ENCODE peak calls at places on chromosome 1, in four cellular contexts. One of them, this sample, is unnamed.

GRCh38 chr1:173758980-173759379 is 44.2 kb downstream of the KLHL20 start:
- DNase-seq in Karpas-422: no peak
- DNase-seq in body of pancreas: no peak
- DNase-seq in HCT116: no peak
- DNase-seq in this sample: no peak

GRCh38 chr1:23756676-23757075 is 13.4 kb downstream of the ELOA start:
- DNase-seq in Karpas-422: no peak
- DNase-seq in body of pancreas: no peak
- DNase-seq in HCT116: no peak
- DNase-seq in this sample: no peak

GRCh38 chr1:63190171-63190570 is 132.2 kb upstream of the FOXD3 start:
- DNase-seq in Karpas-422: no peak
- DNase-seq in body of pancreas: no peak
- DNase-seq in HCT116: no peak
- DNase-seq in this sample: no peak

GRCh38 chr1:204041803-204042505 is 31.0 kb upstream of the SOX13 start:
- DNase-seq in Karpas-422: no peak
- DNase-seq in body of pancreas: peak; percentile 10
- DNase-seq in HCT116: no peak
- DNase-seq in this sample: no peak

GRCh38 chr1:6440198-6441126 is 15.9 kb downstream of the ESPN start:
- DNase-seq in Karpas-422: no peak
- DNase-seq in body of pancreas: peak; percentile 66
- DNase-seq in HCT116: no peak
- DNase-seq in this sample: peak; percentile 68

GRCh38 chr1:248696775-248697174 is 5.8 kb downstream of the OR14I1 start:
- DNase-seq in Karpas-422: peak; percentile 63
- DNase-seq in body of pancreas: no peak
- DNase-seq in HCT116: no peak
- DNase-seq in this sample: no peak

GRCh38 chr1:185155600-185156320 is 993 bp downstream of the TRMT1L start:
- DNase-seq in Karpas-422: peak; percentile 72
- DNase-seq in body of pancreas: peak; percentile 5
- DNase-seq in HCT116: no peak
- DNase-seq in this sample: no peak

GRCh38 chr1:203320546-203321272 is 15.4 kb downstream of the BTG2 start:
- DNase-seq in Karpas-422: peak; percentile 87
- DNase-seq in body of pancreas: peak; percentile 88
- DNase-seq in HCT116: no peak
- DNase-seq in this sample: no peak

GRCh38 chr1:64956241-64956640 is 10.1 kb downstream of the JAK1 start:
- DNase-seq in Karpas-422: no peak
- DNase-seq in body of pancreas: no peak
- DNase-seq in HCT116: no peak
- DNase-seq in this sample: no peak

GRCh38 chr1:199857103-199857502 is 170.4 kb upstream of the NR5A2 start:
- DNase-seq in Karpas-422: no peak
- DNase-seq in body of pancreas: no peak
- DNase-seq in HCT116: no peak
- DNase-seq in this sample: no peak

GRCh38 chr1:117686907-117687306 is 81.1 kb downstream of the TENT5C start:
- DNase-seq in Karpas-422: no peak
- DNase-seq in body of pancreas: peak; percentile 15
- DNase-seq in HCT116: no peak
- DNase-seq in this sample: no peak

GRCh38 chr1:186188004-186188539 is 187.0 kb downstream of the TPR start:
- DNase-seq in Karpas-422: no peak
- DNase-seq in body of pancreas: no peak
- DNase-seq in HCT116: peak; percentile 63
- DNase-seq in this sample: no peak

GRCh38 chr1:20187103-20187812 is 940 bp upstream of the PLA2G2C start:
- DNase-seq in Karpas-422: no peak
- DNase-seq in body of pancreas: no peak
- DNase-seq in HCT116: no peak
- DNase-seq in this sample: no peak

GRCh38 chr1:99292946-99293345 is 28.7 kb downstream of the PLPPR4 start:
- DNase-seq in Karpas-422: no peak
- DNase-seq in body of pancreas: no peak
- DNase-seq in HCT116: no peak
- DNase-seq in this sample: no peak

GRCh38 chr1:51044834-51045233 is 57.2 kb upstream of the C1orf185 start:
- DNase-seq in Karpas-422: peak; percentile 49
- DNase-seq in body of pancreas: no peak
- DNase-seq in HCT116: no peak
- DNase-seq in this sample: no peak

GRCh38 chr1:1216770-1217620 is 3.0 kb upstream of the TNFRSF4 start:
- DNase-seq in Karpas-422: no peak
- DNase-seq in body of pancreas: no peak
- DNase-seq in HCT116: no peak
- DNase-seq in this sample: no peak

GRCh38 chr1:230772457-230773395 is 25.5 kb downstream of the CAPN9 start:
- DNase-seq in Karpas-422: peak; percentile 70
- DNase-seq in body of pancreas: peak; percentile 66
- DNase-seq in HCT116: no peak
- DNase-seq in this sample: peak; percentile 58

GRCh38 chr1:224542783-224543440 is 73.2 kb upstream of the CNIH3 start:
- DNase-seq in Karpas-422: no peak
- DNase-seq in body of pancreas: peak; percentile 22
- DNase-seq in HCT116: peak; percentile 84
- DNase-seq in this sample: peak; percentile 16

GRCh38 chr1:243420369-243420768 is 164.5 kb downstream of the SDCCAG8 start:
- DNase-seq in Karpas-422: peak; percentile 39
- DNase-seq in body of pancreas: no peak
- DNase-seq in HCT116: no peak
- DNase-seq in this sample: no peak

GRCh38 chr1:219812491-219813221 is 115.7 kb downstream of the SLC30A10 start:
- DNase-seq in Karpas-422: peak; percentile 86
- DNase-seq in body of pancreas: peak; percentile 62
- DNase-seq in HCT116: peak; percentile 75
- DNase-seq in this sample: peak; percentile 56

GRCh38 chr1:52955129-52955970 is 28.3 kb downstream of the SCP2 start:
- DNase-seq in Karpas-422: no peak
- DNase-seq in body of pancreas: peak; percentile 49
- DNase-seq in HCT116: no peak
- DNase-seq in this sample: peak; percentile 24

GRCh38 chr1:232273071-232273470 is 356.9 kb downstream of the SIPA1L2 start:
- DNase-seq in Karpas-422: no peak
- DNase-seq in body of pancreas: no peak
- DNase-seq in HCT116: no peak
- DNase-seq in this sample: no peak

GRCh38 chr1:230851291-230851691 is 17.0 kb downstream of the C1orf198 start:
- DNase-seq in Karpas-422: no peak
- DNase-seq in body of pancreas: no peak
- DNase-seq in HCT116: no peak
- DNase-seq in this sample: no peak

GRCh38 chr1:26403656-26404055 is 7.0 kb upstream of the LIN28A start:
- DNase-seq in Karpas-422: no peak
- DNase-seq in body of pancreas: no peak
- DNase-seq in HCT116: no peak
- DNase-seq in this sample: no peak

GRCh38 chr1:201461783-201462441 is 7.1 kb downstream of the PHLDA3 start:
- DNase-seq in Karpas-422: no peak
- DNase-seq in body of pancreas: peak; percentile 60
- DNase-seq in HCT116: peak; percentile 68
- DNase-seq in this sample: no peak
- H3K4me3 ChIP-seq in Karpas-422: no peak overlapping the region
- H3K4me3 ChIP-seq in body of pancreas: no peak overlapping the region
- H3K4me3 ChIP-seq in HCT116: peak overlapping the region; percentile 25
- H3K4me3 ChIP-seq in this sample: no peak overlapping the region

DNA sequence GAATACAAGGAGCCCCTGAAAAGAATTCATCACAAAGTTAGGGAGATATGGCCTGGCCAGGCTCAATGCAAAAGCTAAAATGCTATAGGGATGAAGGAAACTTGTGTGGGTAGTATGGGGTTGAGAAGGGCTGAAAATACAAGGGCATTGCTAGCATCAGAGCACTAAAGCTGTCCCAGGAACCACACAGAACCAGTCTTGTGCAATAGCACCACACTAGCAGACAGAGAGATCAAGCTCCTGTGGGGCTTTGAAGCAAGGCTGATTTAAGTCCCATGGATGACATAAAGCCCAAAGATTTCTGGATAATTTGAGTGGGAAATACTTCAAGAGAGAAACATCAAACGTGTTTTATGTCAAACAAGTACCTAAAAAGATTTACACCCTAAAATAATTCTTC is 97.1 kb downstream of the VAV3 start:
- DNase-seq in Karpas-422: no peak
- DNase-seq in body of pancreas: no peak
- DNase-seq in HCT116: no peak
- DNase-seq in this sample: no peak
- H3K4me1 ChIP-seq in Karpas-422: peaks cover under 1% of the 10 kb centered on the region
- H3K4me1 ChIP-seq in body of pancreas: no peaks in the 10 kb centered on the region
- H3K4me1 ChIP-seq in HCT116: no peaks in the 10 kb centered on the region
- H3K4me1 ChIP-seq in this sample: no peaks in the 10 kb centered on the region

GRCh38 chr1:32111040-32111628 is 3.3 kb downstream of the KPNA6 start:
- DNase-seq in Karpas-422: no peak
- DNase-seq in body of pancreas: no peak
- DNase-seq in HCT116: no peak
- DNase-seq in this sample: no peak
- H3K4me3 ChIP-seq in Karpas-422: no peak overlapping the region
- H3K4me3 ChIP-seq in body of pancreas: no peak overlapping the region
- H3K4me3 ChIP-seq in HCT116: no peak overlapping the region
- H3K4me3 ChIP-seq in this sample: no peak overlapping the region

GRCh38 chr1:8382051-8382505 is 64.2 kb downstream of the SLC45A1 start:
- DNase-seq in Karpas-422: no peak
- DNase-seq in body of pancreas: no peak
- DNase-seq in HCT116: no peak
- DNase-seq in this sample: no peak

GRCh38 chr1:8384577-8384976 is 66.7 kb downstream of the SLC45A1 start:
- DNase-seq in Karpas-422: no peak
- DNase-seq in body of pancreas: no peak
- DNase-seq in HCT116: no peak
- DNase-seq in this sample: no peak

GRCh38 chr1:8384088-8384487 is 66.2 kb downstream of the SLC45A1 start:
- DNase-seq in Karpas-422: no peak
- DNase-seq in body of pancreas: no peak
- DNase-seq in HCT116: no peak
- DNase-seq in this sample: no peak

GRCh38 chr1:8381618-8382017 is 63.7 kb downstream of the SLC45A1 start:
- DNase-seq in Karpas-422: no peak
- DNase-seq in body of pancreas: no peak
- DNase-seq in HCT116: no peak
- DNase-seq in this sample: no peak

DNA sequence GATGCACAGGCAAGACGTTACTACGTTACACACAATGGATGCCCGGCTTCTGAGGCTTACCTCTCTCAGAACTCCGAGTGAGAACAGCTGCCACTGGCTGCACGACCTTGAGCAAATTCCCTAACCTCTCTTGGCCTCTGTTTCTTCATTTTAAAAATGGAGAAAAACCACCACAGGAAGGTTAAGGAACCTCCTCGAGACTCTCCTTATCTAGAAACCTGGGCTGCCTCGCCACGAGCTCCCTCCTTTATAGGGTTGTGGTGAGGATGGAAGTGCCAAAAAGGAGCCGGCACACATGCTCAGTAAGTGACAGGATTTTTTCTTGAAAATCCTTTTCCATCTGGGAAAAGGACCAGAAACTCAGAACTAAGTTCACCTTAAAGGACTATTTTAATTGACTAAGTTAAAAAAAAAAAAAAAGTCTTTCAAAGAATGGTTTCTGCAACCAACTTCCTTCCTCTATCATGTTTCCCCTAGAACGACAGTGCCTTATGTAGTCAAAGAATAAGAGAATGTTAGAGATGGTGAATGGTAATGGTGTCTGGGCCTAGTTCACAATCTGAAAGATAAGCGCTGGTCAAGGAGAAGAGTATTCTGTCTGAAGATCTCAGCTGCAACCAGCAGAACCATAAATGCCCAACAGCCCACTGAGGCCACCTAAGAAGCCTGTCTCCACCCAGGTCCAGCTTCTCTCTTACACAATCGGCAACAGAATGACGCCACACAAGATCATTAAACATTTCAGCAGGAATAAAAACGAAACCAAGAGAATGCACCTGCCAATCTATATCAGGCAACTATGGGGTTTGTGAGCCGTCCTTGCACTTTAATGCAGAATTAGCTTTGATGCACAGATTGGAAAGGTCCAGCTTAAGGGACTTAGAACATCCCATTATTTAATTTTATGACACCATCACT is 65.0 kb downstream of the SLC45A1 start:
- DNase-seq in Karpas-422: no peak
- DNase-seq in body of pancreas: no peak
- DNase-seq in HCT116: no peak
- DNase-seq in this sample: no peak
- H3K4me1 ChIP-seq in Karpas-422: peaks cover 25% of the 10 kb centered on the region
- H3K4me1 ChIP-seq in body of pancreas: peaks cover 62% of the 10 kb centered on the region
- H3K4me1 ChIP-seq in HCT116: no peaks in the 10 kb centered on the region
- H3K4me1 ChIP-seq in this sample: no peaks in the 10 kb centered on the region

GRCh38 chr1:30756545-30757195 is 904 bp downstream of the LAPTM5 start:
- DNase-seq in Karpas-422: peak; percentile 84
- DNase-seq in body of pancreas: peak; percentile 83
- DNase-seq in HCT116: no peak
- DNase-seq in this sample: no peak

GRCh38 chr1:30755746-30756145 is 1.8 kb downstream of the LAPTM5 start:
- DNase-seq in Karpas-422: no peak
- DNase-seq in body of pancreas: no peak
- DNase-seq in HCT116: no peak
- DNase-seq in this sample: no peak

GRCh38 chr1:30756206-30756544 is 1.4 kb downstream of the LAPTM5 start:
- DNase-seq in Karpas-422: no peak
- DNase-seq in body of pancreas: no peak
- DNase-seq in HCT116: no peak
- DNase-seq in this sample: no peak

GRCh38 chr1:30754684-30755171 is 2.8 kb downstream of the LAPTM5 start:
- DNase-seq in Karpas-422: peak; percentile 98
- DNase-seq in body of pancreas: peak; percentile 43
- DNase-seq in HCT116: no peak
- DNase-seq in this sample: no peak

GRCh38 chr1:30755334-30755733 is 2.2 kb downstream of the LAPTM5 start:
- DNase-seq in Karpas-422: no peak
- DNase-seq in body of pancreas: no peak
- DNase-seq in HCT116: no peak
- DNase-seq in this sample: no peak
- H3K4me3 ChIP-seq in Karpas-422: peak overlapping the region; percentile 71
- H3K4me3 ChIP-seq in body of pancreas: no peak overlapping the region
- H3K4me3 ChIP-seq in HCT116: no peak overlapping the region
- H3K4me3 ChIP-seq in this sample: no peak overlapping the region

GRCh38 chr1:154467768-154468102 is 34.3 kb upstream of the TDRD10 start:
- DNase-seq in Karpas-422: no peak
- DNase-seq in body of pancreas: no peak
- DNase-seq in HCT116: no peak
- DNase-seq in this sample: no peak
- H3K4me1 ChIP-seq in Karpas-422: no peaks in the 10 kb centered on the region
- H3K4me1 ChIP-seq in body of pancreas: peaks cover 7% of the 10 kb centered on the region
- H3K4me1 ChIP-seq in HCT116: peaks cover 11% of the 10 kb centered on the region
- H3K4me1 ChIP-seq in this sample: no peaks in the 10 kb centered on the region

This sample was measured in BE2C.